ENCODE peak calls at places on chromosomes 6 and 20, in six cellular contexts. One of them, this sample, is unnamed. For H3K36me3, the result is how much of the 10 kb centered on the place peaks cover.

GRCh38 chr6:82118150-82118562 is 129.4 kb downstream of the IBTK start:
- DNase-seq in body of pancreas: peak
- DNase-seq in SJCRH30: no peak
- DNase-seq in psoas muscle: no peak
- DNase-seq in WERI-Rb-1: no peak
- DNase-seq in left ventricle myocardium inferior: no peak
- DNase-seq in this sample: no peak

GRCh38 chr6:126232671-126233070 is 107.2 kb upstream of the CENPW start:
- DNase-seq in body of pancreas: no peak
- DNase-seq in SJCRH30: no peak
- DNase-seq in psoas muscle: no peak
- DNase-seq in WERI-Rb-1: no peak
- DNase-seq in left ventricle myocardium inferior: no peak
- DNase-seq in this sample: no peak

GRCh38 chr20:57055345-57055744 is 211.1 kb downstream of the BMP7 start:
- DNase-seq in body of pancreas: no peak
- DNase-seq in SJCRH30: no peak
- DNase-seq in psoas muscle: no peak
- DNase-seq in WERI-Rb-1: no peak
- DNase-seq in left ventricle myocardium inferior: no peak
- DNase-seq in this sample: no peak

GRCh38 chr6:72561629-72562028 is 60.2 kb upstream of the KCNQ5 start:
- DNase-seq in body of pancreas: no peak
- DNase-seq in SJCRH30: no peak
- DNase-seq in psoas muscle: no peak
- DNase-seq in WERI-Rb-1: no peak
- DNase-seq in left ventricle myocardium inferior: no peak
- DNase-seq in this sample: no peak

GRCh38 chr6:47709160-47709559 is 10.8 kb downstream of the ADGRF4 start:
- DNase-seq in body of pancreas: no peak
- DNase-seq in SJCRH30: no peak
- DNase-seq in psoas muscle: no peak
- DNase-seq in WERI-Rb-1: no peak
- DNase-seq in left ventricle myocardium inferior: no peak
- DNase-seq in this sample: no peak

GRCh38 chr6:143390278-143390677 is 60.2 kb downstream of the ADAT2 start:
- DNase-seq in body of pancreas: no peak
- DNase-seq in SJCRH30: no peak
- DNase-seq in psoas muscle: no peak
- DNase-seq in WERI-Rb-1: no peak
- DNase-seq in left ventricle myocardium inferior: no peak
- DNase-seq in this sample: no peak

GRCh38 chr6:150491131-150491795 is 108.4 kb upstream of the PLEKHG1 start:
- DNase-seq in body of pancreas: no peak
- DNase-seq in SJCRH30: no peak
- DNase-seq in psoas muscle: no peak
- DNase-seq in WERI-Rb-1: no peak
- DNase-seq in left ventricle myocardium inferior: no peak
- DNase-seq in this sample: no peak

GRCh38 chr6:146887447-146888077 is 288.8 kb downstream of the ADGB start:
- DNase-seq in body of pancreas: no peak
- DNase-seq in SJCRH30: no peak
- DNase-seq in psoas muscle: no peak
- DNase-seq in WERI-Rb-1: no peak
- DNase-seq in left ventricle myocardium inferior: no peak
- DNase-seq in this sample: no peak

GRCh38 chr6:90178294-90178678 is 118.4 kb downstream of the BACH2 start:
- DNase-seq in body of pancreas: no peak
- DNase-seq in SJCRH30: peak
- DNase-seq in psoas muscle: no peak
- DNase-seq in WERI-Rb-1: no peak
- DNase-seq in left ventricle myocardium inferior: no peak
- DNase-seq in this sample: no peak

GRCh38 chr20:63731410-63731809 is 5.1 kb upstream of the LIME1 start:
- DNase-seq in body of pancreas: no peak
- DNase-seq in SJCRH30: no peak
- DNase-seq in psoas muscle: no peak
- DNase-seq in WERI-Rb-1: no peak
- DNase-seq in left ventricle myocardium inferior: no peak
- DNase-seq in this sample: no peak

GRCh38 chr20:63732118-63733095 is 4.1 kb upstream of the LIME1 start:
- DNase-seq in body of pancreas: no peak
- DNase-seq in SJCRH30: no peak
- DNase-seq in psoas muscle: no peak
- DNase-seq in WERI-Rb-1: no peak
- DNase-seq in left ventricle myocardium inferior: no peak
- DNase-seq in this sample: peak

GRCh38 chr20:63734111-63734945 is 2.1 kb upstream of the LIME1 start:
- DNase-seq in body of pancreas: no peak
- DNase-seq in SJCRH30: no peak
- DNase-seq in psoas muscle: no peak
- DNase-seq in WERI-Rb-1: no peak
- DNase-seq in left ventricle myocardium inferior: no peak
- DNase-seq in this sample: peak

GRCh38 chr20:63733579-63734081 is 2.8 kb upstream of the LIME1 start:
- DNase-seq in body of pancreas: no peak
- DNase-seq in SJCRH30: no peak
- DNase-seq in psoas muscle: no peak
- DNase-seq in WERI-Rb-1: no peak
- DNase-seq in left ventricle myocardium inferior: no peak
- DNase-seq in this sample: no peak

DNA sequence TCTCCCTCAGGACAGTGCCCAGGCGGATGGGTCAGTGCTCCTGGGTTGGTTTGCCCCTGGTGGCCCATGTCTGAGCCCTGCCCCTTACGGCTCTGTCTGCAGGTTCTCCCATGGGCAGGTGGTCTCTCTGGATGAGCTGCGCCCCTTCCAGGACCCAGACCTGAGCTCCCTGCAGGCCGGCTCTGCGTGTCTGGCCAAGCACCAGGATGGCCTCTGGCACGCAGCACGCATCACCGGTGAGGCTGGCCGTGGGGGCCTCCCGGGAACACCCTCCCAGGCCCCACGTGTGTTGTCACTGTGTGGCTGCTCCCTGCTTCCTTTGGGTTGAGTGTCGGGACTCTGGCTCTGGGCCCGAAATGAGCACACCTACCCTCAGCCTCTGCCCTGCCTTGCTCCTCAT is 3.3 kb upstream of the LIME1 start:
- DNase-seq in body of pancreas: no peak
- DNase-seq in SJCRH30: no peak
- DNase-seq in psoas muscle: no peak
- DNase-seq in WERI-Rb-1: no peak
- DNase-seq in left ventricle myocardium inferior: no peak
- DNase-seq in this sample: peak
- H3K36me3 ChIP-seq in body of pancreas: under half
- H3K36me3 ChIP-seq in SJCRH30: under half
- H3K36me3 ChIP-seq in psoas muscle: under half
- H3K36me3 ChIP-seq in WERI-Rb-1: under half
- H3K36me3 ChIP-seq in left ventricle myocardium inferior: under half
- H3K36me3 ChIP-seq in this sample: under half

DNA sequence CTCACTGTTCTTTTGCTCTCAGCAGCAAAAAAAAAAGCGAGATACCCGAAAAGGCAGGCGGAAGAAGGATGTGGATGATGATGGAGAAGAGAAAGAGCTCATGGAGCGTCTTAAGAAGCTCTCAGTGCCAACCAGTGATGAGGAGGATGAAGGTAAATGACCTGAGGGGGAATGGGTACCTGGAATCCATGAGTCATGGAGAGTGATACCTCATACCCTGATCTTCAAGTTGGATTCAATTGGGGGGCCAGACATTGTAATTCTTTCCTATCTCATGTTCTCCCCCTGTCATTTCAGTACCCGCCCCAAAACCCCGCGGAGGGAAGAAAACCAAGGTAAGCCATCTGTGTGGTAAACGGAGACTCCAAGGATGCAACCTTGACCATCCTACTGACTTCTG is 6.8 kb downstream of the ABCF1 start:
- DNase-seq in body of pancreas: no peak
- DNase-seq in SJCRH30: no peak
- DNase-seq in psoas muscle: no peak
- DNase-seq in WERI-Rb-1: no peak
- DNase-seq in left ventricle myocardium inferior: no peak
- DNase-seq in this sample: no peak
- H3K36me3 ChIP-seq in body of pancreas: under half
- H3K36me3 ChIP-seq in SJCRH30: half or more
- H3K36me3 ChIP-seq in psoas muscle: under half
- H3K36me3 ChIP-seq in WERI-Rb-1: half or more
- H3K36me3 ChIP-seq in left ventricle myocardium inferior: half or more
- H3K36me3 ChIP-seq in this sample: half or more

GRCh38 chr20:50149481-50150254 is 3.9 kb downstream of the PEDS1 start:
- DNase-seq in body of pancreas: peak
- DNase-seq in SJCRH30: peak
- DNase-seq in psoas muscle: peak
- DNase-seq in WERI-Rb-1: no peak
- DNase-seq in left ventricle myocardium inferior: no peak
- DNase-seq in this sample: peak
- H3K36me3 ChIP-seq in body of pancreas: under half
- H3K36me3 ChIP-seq in SJCRH30: under half
- H3K36me3 ChIP-seq in psoas muscle: under half
- H3K36me3 ChIP-seq in WERI-Rb-1: under half
- H3K36me3 ChIP-seq in left ventricle myocardium inferior: under half
- H3K36me3 ChIP-seq in this sample: under half

GRCh38 chr6:32183030-32183429 is 1.0 kb downstream of the AGER start:
- DNase-seq in body of pancreas: no peak
- DNase-seq in SJCRH30: no peak
- DNase-seq in psoas muscle: no peak
- DNase-seq in WERI-Rb-1: no peak
- DNase-seq in left ventricle myocardium inferior: no peak
- DNase-seq in this sample: no peak
- H3K36me3 ChIP-seq in body of pancreas: under half
- H3K36me3 ChIP-seq in SJCRH30: under half
- H3K36me3 ChIP-seq in psoas muscle: under half
- H3K36me3 ChIP-seq in WERI-Rb-1: half or more
- H3K36me3 ChIP-seq in left ventricle myocardium inferior: under half
- H3K36me3 ChIP-seq in this sample: under half